ENCODE peak calls at places on chromosomes 12 and 14, in ten cellular contexts. M is upper lobe of right lung; D is ovary; W is endodermal cell; Z is lung; C is breast epithelium; L is CD8-positive, alpha-beta memory T cell; Y is MM.1S; I is heart right ventricle; V is CD4-positive, alpha-beta T cell. E is an unnamed sample.

GRCh38 chr12:66188584-66189475 is at the start of gene IRAK3:
- DNase-seq in V (peak), M (peak), W (peak), I (peak), L (peak), D (peak), C (peak), Y (no peak), Z (peak), E (peak)

GRCh38 chr12:91057349-91057748 is 475 bp downstream of the KERA start:
- DNase-seq in D (no peak), Z (no peak), V (no peak), I (no peak), M (no peak), Y (no peak), W (no peak), C (no peak), L (no peak), E (no peak)

GRCh38 chr12:46908236-46908935 is 82.6 kb upstream of the SLC38A4 start:
- DNase-seq in I (no peak), D (no peak), M (no peak), L (no peak), Z (no peak), Y (no peak), C (no peak), W (no peak), V (no peak), E (no peak)

GRCh38 chr14:41498959-41499358 is 107.7 kb upstream of the LRFN5 start:
- DNase-seq in Z (no peak), C (no peak), Y (no peak), W (no peak), L (no peak), I (no peak), M (no peak), D (no peak), V (no peak), E (no peak)

GRCh38 chr14:51473808-51474207 is 177.9 kb upstream of the FRMD6 start:
- DNase-seq in Z (no peak), C (no peak), V (no peak), L (no peak), M (no peak), Y (no peak), D (no peak), W (no peak), I (no peak), E (no peak)

GRCh38 chr14:87186745-87187144 is 806.2 kb downstream of the GALC start:
- DNase-seq in I (no peak), M (no peak), L (no peak), D (no peak), Z (no peak), W (peak), C (no peak), Y (no peak), V (no peak), E (no peak)

GRCh38 chr12:48789858-48790326 is 1.0 kb upstream of the ADCY6 start:
- DNase-seq in W (no peak), V (no peak), Y (no peak), I (no peak), D (no peak), C (no peak), Z (no peak), M (no peak), L (no peak), E (no peak)

GRCh38 chr12:95838125-95838524 is 20.6 kb upstream of the SNRPF start:
- DNase-seq in C (peak), D (no peak), Y (peak), M (no peak), I (no peak), Z (peak), L (no peak), W (no peak), V (no peak), E (no peak)

GRCh38 chr12:5921966-5922365 is 23.1 kb downstream of the ANO2 start:
- DNase-seq in C (no peak), I (no peak), D (no peak), Z (no peak), W (no peak), L (no peak), M (no peak), V (no peak), Y (no peak), E (no peak)

GRCh38 chr14:55645845-55646832 is 66.1 kb downstream of the KTN1 start:
- DNase-seq in W (no peak), Y (no peak), Z (no peak), I (no peak), V (no peak), D (no peak), M (no peak), C (no peak), L (no peak), E (no peak)

GRCh38 chr12:28257411-28257810 is 67.2 kb downstream of the CCDC91 start:
- DNase-seq in Y (no peak), Z (no peak), W (no peak), L (no peak), C (no peak), I (no peak), M (no peak), D (no peak), V (no peak), E (no peak)

GRCh38 chr14:92987148-92987570 is 64.2 kb downstream of the CHGA start:
- DNase-seq in I (no peak), L (no peak), C (no peak), W (no peak), V (no peak), D (peak), M (no peak), Z (no peak), Y (no peak), E (no peak)

GRCh38 chr12:132046561-132046960 is 96.8 kb downstream of the EP400 start:
- DNase-seq in W (no peak), D (no peak), Y (no peak), Z (no peak), C (no peak), M (no peak), L (no peak), I (no peak), V (no peak), E (no peak)

GRCh38 chr12:130457215-130457614 is 119.5 kb downstream of the PIWIL1 start:
- DNase-seq in W (no peak), M (no peak), I (no peak), Y (no peak), L (no peak), C (no peak), V (no peak), D (no peak), Z (no peak), E (no peak)

GRCh38 chr14:36604757-36605505 is 22.5 kb upstream of the NKX2-8 start:
- DNase-seq in C (peak), M (no peak), Y (peak), V (peak), Z (peak), I (no peak), L (no peak), W (peak), D (no peak), E (peak)

GRCh38 chr14:30779210-30779609 is 95.1 kb upstream of the COCH start:
- DNase-seq in C (no peak), D (no peak), Z (no peak), L (no peak), W (no peak), I (no peak), V (no peak), M (no peak), Y (peak), E (no peak)

GRCh38 chr12:103676863-103677262 is 89.8 kb downstream of the STAB2 start:
- DNase-seq in W (no peak), C (no peak), I (no peak), Z (no peak), V (no peak), M (no peak), L (no peak), D (no peak), Y (no peak), E (no peak)

GRCh38 chr14:104975481-104976197 is 2.5 kb downstream of the AHNAK2 start:
- DNase-seq in D (no peak), L (no peak), I (no peak), M (no peak), Z (no peak), C (no peak), Y (no peak), V (no peak), W (peak), E (no peak)

GRCh38 chr12:74454109-74454508 is 83.5 kb upstream of the ATXN7L3B start:
- DNase-seq in I (no peak), V (no peak), Z (no peak), M (no peak), L (no peak), D (no peak), Y (no peak), C (no peak), W (no peak), E (no peak)

GRCh38 chr12:14833952-14834351 is 9.4 kb downstream of the ART4 start:
- DNase-seq in V (no peak), C (no peak), L (no peak), M (no peak), Y (no peak), D (no peak), Z (no peak), W (no peak), I (no peak), E (no peak)

GRCh38 chr12:4417471-4417870 is 28.1 kb downstream of the FGF6 start:
- DNase-seq in M (no peak), I (no peak), Z (no peak), W (peak), D (no peak), Y (no peak), V (no peak), L (no peak), C (no peak), E (no peak)

GRCh38 chr12:49296034-49296835 is 1.3 kb downstream of the PRPH start:
- DNase-seq in C (no peak), I (peak), L (peak), Y (peak), D (no peak), Z (peak), V (peak), M (peak), W (peak), E (peak)

GRCh38 chr12:12881495-12881894 is 9.9 kb upstream of the GPRC5A start:
- DNase-seq in I (no peak), L (no peak), D (no peak), M (no peak), V (no peak), C (no peak), Y (no peak), Z (no peak), W (peak), E (peak)

GRCh38 chr14:77206877-77207389 is 25.3 kb downstream of the TMEM63C start:
- DNase-seq in D (no peak), I (no peak), Z (no peak), W (peak), M (no peak), L (no peak), C (no peak), V (no peak), Y (no peak), E (no peak)

GRCh38 chr14:57962293-57962996 is 96.6 kb upstream of the SLC35F4 start:
- DNase-seq in I (no peak), W (peak), C (no peak), L (no peak), Z (no peak), Y (no peak), D (no peak), V (no peak), M (no peak), E (no peak)

GRCh38 chr14:38330262-38330661 is 74.4 kb upstream of the CLEC14A start:
- DNase-seq in W (no peak), V (no peak), M (no peak), Z (no peak), D (no peak), Y (no peak), I (no peak), L (no peak), C (no peak), E (no peak)

GRCh38 chr12:127723236-127723635 is 543.7 kb upstream of the TMEM132C start:
- DNase-seq in L (no peak), Z (no peak), Y (no peak), I (no peak), W (no peak), M (no peak), V (no peak), D (no peak), C (no peak), E (no peak)

GRCh38 chr12:58414398-58414871 is 473.1 kb downstream of the ATP23 start:
- DNase-seq in V (no peak), I (no peak), W (no peak), Y (no peak), M (no peak), L (no peak), C (no peak), Z (no peak), D (no peak), E (no peak)

DNA sequence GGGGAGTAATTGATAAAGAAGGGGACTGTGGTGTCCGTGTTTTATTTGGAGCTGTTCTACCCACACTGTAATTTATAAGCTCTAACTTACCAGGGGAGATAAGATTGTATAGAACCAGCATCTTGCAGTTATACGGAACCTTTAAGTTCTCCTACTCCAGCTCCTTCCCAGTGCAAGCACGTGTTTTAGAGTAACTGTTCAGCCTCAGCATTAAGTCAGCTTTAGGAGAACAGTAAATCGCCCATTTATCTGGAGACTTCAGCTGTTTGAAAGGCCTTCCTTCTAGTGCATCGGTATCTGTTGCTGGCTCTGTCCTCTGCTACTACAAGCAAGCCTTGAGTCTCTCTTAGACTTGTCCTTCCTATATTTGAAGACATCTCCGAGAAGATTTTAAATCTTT is 95.6 kb downstream of the ETV6 start:
- DNase-seq in V (no peak), C (no peak), W (no peak), L (no peak), Y (no peak), D (no peak), I (no peak), Z (no peak), M (no peak), E (no peak)
- H3K27ac ChIP-seq in V (no peak), C (no peak), W (no peak), L (no peak), Y (no peak), D (no peak), I (no peak), Z (no peak), M (no peak), E (no peak)

GRCh38 chr14:89188492-89188891 is 228.5 kb downstream of the FOXN3 start:
- DNase-seq in Z (no peak), W (no peak), L (no peak), Y (no peak), V (no peak), C (no peak), M (no peak), I (no peak), D (no peak), E (no peak)

GRCh38 chr14:89185919-89186849 is 230.8 kb downstream of the FOXN3 start:
- DNase-seq in M (no peak), V (no peak), W (peak), L (no peak), Z (no peak), D (no peak), C (no peak), Y (no peak), I (no peak), E (no peak)

GRCh38 chr14:89186850-89187376 is 230.1 kb downstream of the FOXN3 start:
- DNase-seq in W (no peak), I (no peak), M (no peak), V (no peak), D (peak), Z (no peak), Y (no peak), L (no peak), C (no peak), E (no peak)

GRCh38 chr14:89184952-89185351 is 232.1 kb downstream of the FOXN3 start:
- DNase-seq in V (no peak), C (no peak), Y (no peak), Z (no peak), I (no peak), W (peak), D (no peak), L (no peak), M (no peak), E (no peak)

GRCh38 chr14:89187501-89187900 is 229.5 kb downstream of the FOXN3 start:
- DNase-seq in I (no peak), L (no peak), D (no peak), Z (no peak), Y (no peak), V (no peak), M (no peak), C (no peak), W (no peak), E (no peak)
- H3K27ac ChIP-seq in I (peak), L (no peak), D (no peak), Z (no peak), Y (no peak), V (no peak), M (no peak), C (no peak), W (no peak), E (no peak)

GRCh38 chr12:1666215-1666614 is 24.7 kb upstream of the ADIPOR2 start:
- DNase-seq in Z (no peak), L (no peak), C (no peak), I (no peak), V (no peak), W (no peak), D (no peak), Y (no peak), M (no peak), E (no peak)
- H3K27ac ChIP-seq in Z (no peak), L (no peak), C (no peak), I (peak), V (no peak), W (no peak), D (no peak), Y (no peak), M (no peak), E (no peak)

GRCh38 chr12:32679091-32679909 is at the start of gene DNM1L:
- DNase-seq in L (peak), M (peak), I (peak), V (peak), D (peak), Z (peak), Y (peak), C (peak), W (peak), E (peak)

GRCh38 chr12:32681272-32681671 is 2.2 kb downstream of the DNM1L start:
- DNase-seq in Y (no peak), C (no peak), D (no peak), V (no peak), M (no peak), L (no peak), Z (no peak), I (no peak), W (no peak), E (no peak)

GRCh38 chr12:32686340-32686739 is 7.2 kb downstream of the DNM1L start:
- DNase-seq in D (no peak), Y (no peak), Z (no peak), C (no peak), I (no peak), W (no peak), V (no peak), M (no peak), L (no peak), E (no peak)

GRCh38 chr12:32679910-32680217 is 763 bp downstream of the DNM1L start:
- DNase-seq in M (no peak), C (no peak), I (no peak), L (no peak), Y (no peak), Z (no peak), W (no peak), V (no peak), D (no peak), E (no peak)

DNA sequence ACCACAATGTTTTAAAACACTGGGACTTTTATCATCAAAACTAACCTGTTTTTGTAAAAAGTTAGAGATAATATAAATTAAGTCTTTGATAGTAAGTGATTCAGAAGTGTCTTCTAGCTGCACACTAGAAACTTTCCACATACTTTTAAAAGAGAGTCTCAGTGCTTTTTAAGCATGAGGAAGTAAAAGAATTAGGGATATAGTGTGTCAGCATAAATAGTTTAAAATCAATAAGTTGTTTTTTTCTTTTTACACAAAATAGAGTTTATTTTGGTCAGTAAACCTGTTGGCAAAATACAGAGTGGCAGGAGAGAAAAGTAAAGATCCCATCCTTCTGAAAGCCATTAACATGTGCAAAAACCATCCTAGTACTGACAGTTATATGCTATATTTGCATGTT is 1.7 kb downstream of the DNM1L start:
- DNase-seq in Y (no peak), M (no peak), V (no peak), C (no peak), L (no peak), Z (no peak), I (no peak), W (no peak), D (no peak), E (no peak)
- H3K27ac ChIP-seq in Y (no peak), M (peak), V (no peak), C (peak), L (peak), Z (no peak), I (peak), W (no peak), D (no peak), E (no peak)

DNA sequence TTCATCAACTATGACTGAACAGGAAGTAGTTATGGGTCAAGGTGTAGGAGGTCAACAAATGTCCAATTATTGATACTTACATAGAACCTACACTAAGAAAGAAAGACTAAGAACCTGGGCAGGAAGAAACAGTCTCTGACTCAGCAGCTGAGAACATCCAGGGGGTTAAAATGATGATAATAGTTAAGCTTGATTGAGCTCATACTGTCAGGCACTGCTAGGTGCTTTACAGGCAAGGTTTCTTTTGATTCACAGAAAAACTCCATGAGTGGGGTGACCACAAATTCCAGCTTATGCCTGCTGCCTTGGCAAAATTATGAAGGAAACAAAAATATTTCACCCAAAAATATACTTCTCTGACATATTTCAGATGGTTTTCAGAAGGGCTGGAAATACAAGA is 75.0 kb downstream of the ACADS start:
- DNase-seq in C (no peak), L (no peak), Y (no peak), M (no peak), D (no peak), V (no peak), W (no peak), Z (no peak), I (no peak), E (no peak)
- H3K27ac ChIP-seq in C (no peak), L (no peak), Y (peak), M (no peak), D (no peak), V (no peak), W (no peak), Z (no peak), I (no peak), E (no peak)

GRCh38 chr14:100303925-100304324 is 2.3 kb downstream of the SLC25A29 start:
- DNase-seq in C (no peak), W (peak), D (no peak), Y (no peak), Z (no peak), L (no peak), I (no peak), V (no peak), M (no peak), E (no peak)

GRCh38 chr14:100305446-100306255 is 593 bp downstream of the SLC25A29 start:
- DNase-seq in Z (no peak), D (peak), Y (no peak), V (no peak), M (peak), L (peak), C (no peak), I (peak), W (peak), E (peak)

GRCh38 chr14:100302616-100303015 is 3.6 kb downstream of the SLC25A29 start:
- DNase-seq in D (no peak), M (no peak), I (no peak), W (no peak), L (no peak), Y (no peak), Z (no peak), C (no peak), V (no peak), E (no peak)

GRCh38 chr14:100304825-100305445 is 1.3 kb downstream of the SLC25A29 start:
- DNase-seq in L (no peak), D (peak), I (peak), W (peak), M (peak), Y (no peak), Z (peak), V (no peak), C (no peak), E (peak)

GRCh38 chr14:100303179-100303578 is 3.1 kb downstream of the SLC25A29 start:
- DNase-seq in I (no peak), D (no peak), W (peak), C (no peak), Y (no peak), Z (no peak), M (no peak), V (no peak), L (no peak), E (no peak)
- H3K27ac ChIP-seq in I (no peak), D (no peak), W (no peak), C (peak), Y (no peak), Z (no peak), M (no peak), V (no peak), L (no peak), E (no peak)

DNA sequence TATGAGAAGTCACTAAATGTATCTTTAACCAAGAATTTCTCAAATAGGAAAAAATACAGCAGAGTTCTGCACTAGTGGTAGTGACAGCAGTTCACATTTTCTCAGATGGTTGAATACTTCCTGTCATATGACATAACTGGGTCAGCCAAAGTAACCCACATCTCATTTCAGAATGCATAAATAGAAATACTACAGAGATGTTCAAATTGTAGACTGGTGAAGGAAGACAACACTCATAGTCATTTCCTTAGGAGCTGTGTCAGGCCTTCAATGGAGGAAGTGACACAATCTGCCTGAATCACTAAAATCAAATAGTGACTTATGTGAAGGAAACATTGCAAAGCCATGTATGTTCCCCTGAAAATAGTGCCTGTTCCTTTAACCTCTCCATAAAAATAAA is 32.4 kb downstream of the FERMT2 start:
- DNase-seq in M (no peak), D (no peak), V (no peak), I (no peak), Z (no peak), Y (peak), W (no peak), C (no peak), L (peak), E (peak)
- H3K27ac ChIP-seq in M (peak), D (peak), V (peak), I (peak), Z (no peak), Y (peak), W (no peak), C (peak), L (peak), E (peak)

E was measured in CD4-positive, CD25-positive, alpha-beta regulatory T cell.